ENCODE peak calls at places on chromosome X, in six cellular contexts. One of them, this sample, is unnamed.

GRCh38 chrX:17377047-17377692 is 2.2 kb downstream of the NHS start:
- DNase-seq in brain microvascular endothelial cell: no peak
- DNase-seq in H9: peak
- DNase-seq in suprapubic skin: no peak
- DNase-seq in RWPE2: peak
- DNase-seq in breast epithelium: peak
- DNase-seq in this sample: no peak

GRCh38 chrX:20545538-20545937 is 278.8 kb upstream of the RPS6KA3 start:
- DNase-seq in brain microvascular endothelial cell: peak
- DNase-seq in breast epithelium: no peak
- DNase-seq in suprapubic skin: no peak
- DNase-seq in H9: no peak
- DNase-seq in RWPE2: no peak
- DNase-seq in this sample: no peak

GRCh38 chrX:53711446-53711845 is 24.9 kb upstream of the HUWE1 start:
- DNase-seq in breast epithelium: no peak
- DNase-seq in brain microvascular endothelial cell: no peak
- DNase-seq in H9: no peak
- DNase-seq in suprapubic skin: no peak
- DNase-seq in RWPE2: no peak
- DNase-seq in this sample: no peak

GRCh38 chrX:132636080-132636479 is 147.2 kb upstream of the MBNL3 start:
- DNase-seq in RWPE2: no peak
- DNase-seq in breast epithelium: no peak
- DNase-seq in suprapubic skin: no peak
- DNase-seq in brain microvascular endothelial cell: no peak
- DNase-seq in H9: no peak
- DNase-seq in this sample: no peak

GRCh38 chrX:136629084-136629750 is 18.7 kb upstream of the CD40LG start:
- DNase-seq in H9: no peak
- DNase-seq in suprapubic skin: no peak
- DNase-seq in brain microvascular endothelial cell: no peak
- DNase-seq in breast epithelium: no peak
- DNase-seq in RWPE2: no peak
- DNase-seq in this sample: no peak

GRCh38 chrX:134453631-134454030 is 6.3 kb upstream of the HPRT1 start:
- DNase-seq in RWPE2: no peak
- DNase-seq in H9: no peak
- DNase-seq in breast epithelium: no peak
- DNase-seq in suprapubic skin: no peak
- DNase-seq in brain microvascular endothelial cell: no peak
- DNase-seq in this sample: no peak

GRCh38 chrX:3541336-3541735 is 172.1 kb downstream of the PRKX start:
- DNase-seq in breast epithelium: no peak
- DNase-seq in RWPE2: no peak
- DNase-seq in H9: no peak
- DNase-seq in suprapubic skin: no peak
- DNase-seq in brain microvascular endothelial cell: no peak
- DNase-seq in this sample: no peak

GRCh38 chrX:114905251-114905650 is 112.2 kb downstream of the IL13RA2 start:
- DNase-seq in suprapubic skin: no peak
- DNase-seq in breast epithelium: no peak
- DNase-seq in H9: no peak
- DNase-seq in RWPE2: no peak
- DNase-seq in brain microvascular endothelial cell: no peak
- DNase-seq in this sample: no peak

GRCh38 chrX:15769300-15769954 is 20.9 kb upstream of the ZRSR2 start:
- DNase-seq in breast epithelium: no peak
- DNase-seq in H9: peak
- DNase-seq in brain microvascular endothelial cell: no peak
- DNase-seq in suprapubic skin: no peak
- DNase-seq in RWPE2: no peak
- DNase-seq in this sample: no peak

GRCh38 chrX:10579018-10579752 is 41.2 kb downstream of the MID1 start:
- DNase-seq in H9: no peak
- DNase-seq in brain microvascular endothelial cell: peak
- DNase-seq in RWPE2: no peak
- DNase-seq in breast epithelium: no peak
- DNase-seq in suprapubic skin: no peak
- DNase-seq in this sample: no peak

GRCh38 chrX:125405339-125405738 is 85.7 kb downstream of the TEX13C start:
- DNase-seq in H9: no peak
- DNase-seq in breast epithelium: no peak
- DNase-seq in RWPE2: no peak
- DNase-seq in brain microvascular endothelial cell: no peak
- DNase-seq in suprapubic skin: no peak
- DNase-seq in this sample: no peak
- H3K27ac ChIP-seq in H9: no peak
- H3K27ac ChIP-seq in breast epithelium: no peak
- H3K27ac ChIP-seq in RWPE2: no peak
- H3K27ac ChIP-seq in brain microvascular endothelial cell: no peak
- H3K27ac ChIP-seq in suprapubic skin: no peak
- H3K27ac ChIP-seq in this sample: no peak

DNA sequence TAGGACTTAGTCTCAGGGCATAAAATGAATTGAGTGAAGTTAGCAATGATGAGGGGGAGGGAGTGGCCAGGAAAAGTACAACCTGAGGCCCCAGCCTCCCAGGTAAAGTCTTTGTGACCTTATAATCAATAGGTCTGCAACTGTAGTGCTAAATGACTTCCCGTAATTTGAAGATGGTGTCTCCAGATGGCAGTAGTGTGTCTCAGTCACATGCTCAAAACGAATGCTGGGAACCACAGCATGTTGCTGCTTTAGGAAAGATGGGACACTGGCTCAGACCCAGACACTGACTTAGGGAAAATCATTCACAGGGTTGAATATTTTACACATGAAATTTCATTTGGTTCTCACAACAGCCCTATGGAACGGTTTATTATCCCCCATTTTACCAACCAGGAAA is 10.3 kb downstream of the SRPX2 start:
- DNase-seq in RWPE2: no peak
- DNase-seq in brain microvascular endothelial cell: no peak
- DNase-seq in breast epithelium: no peak
- DNase-seq in suprapubic skin: no peak
- DNase-seq in H9: peak
- DNase-seq in this sample: no peak
- TF ChIP-seq CTCF in RWPE2: peak
- TF ChIP-seq CTCF in brain microvascular endothelial cell: peak
- TF ChIP-seq CTCF in breast epithelium: no peak
- TF ChIP-seq CTCF in suprapubic skin: no peak
- TF ChIP-seq CTCF in H9: peak
- TF ChIP-seq CTCF in this sample: no peak

GRCh38 chrX:45622538-45622937 is 421.9 kb upstream of the DIPK2B start:
- DNase-seq in brain microvascular endothelial cell: no peak
- DNase-seq in suprapubic skin: no peak
- DNase-seq in RWPE2: no peak
- DNase-seq in H9: no peak
- DNase-seq in breast epithelium: no peak
- DNase-seq in this sample: no peak
- H3K27ac ChIP-seq in brain microvascular endothelial cell: peak
- H3K27ac ChIP-seq in suprapubic skin: peak
- H3K27ac ChIP-seq in RWPE2: peak
- H3K27ac ChIP-seq in H9: no peak
- H3K27ac ChIP-seq in breast epithelium: peak
- H3K27ac ChIP-seq in this sample: no peak

GRCh38 chrX:41335590-41336331 is 1.8 kb downstream of the DDX3X start:
- DNase-seq in H9: no peak
- DNase-seq in suprapubic skin: no peak
- DNase-seq in RWPE2: no peak
- DNase-seq in breast epithelium: no peak
- DNase-seq in brain microvascular endothelial cell: peak
- DNase-seq in this sample: no peak

GRCh38 chrX:41334866-41335589 is 1.1 kb downstream of the DDX3X start:
- DNase-seq in suprapubic skin: peak
- DNase-seq in RWPE2: no peak
- DNase-seq in H9: peak
- DNase-seq in breast epithelium: peak
- DNase-seq in brain microvascular endothelial cell: peak
- DNase-seq in this sample: peak

GRCh38 chrX:41332988-41333743 is 796 bp upstream of the DDX3X start:
- DNase-seq in brain microvascular endothelial cell: peak
- DNase-seq in suprapubic skin: peak
- DNase-seq in breast epithelium: peak
- DNase-seq in RWPE2: peak
- DNase-seq in H9: peak
- DNase-seq in this sample: peak

GRCh38 chrX:41333744-41333993 is 293 bp upstream of the DDX3X start:
- DNase-seq in H9: no peak
- DNase-seq in brain microvascular endothelial cell: peak
- DNase-seq in RWPE2: peak
- DNase-seq in breast epithelium: no peak
- DNase-seq in suprapubic skin: peak
- DNase-seq in this sample: no peak

GRCh38 chrX:41333994-41334865 is at the start of gene DDX3X:
- DNase-seq in breast epithelium: peak
- DNase-seq in suprapubic skin: peak
- DNase-seq in H9: peak
- DNase-seq in brain microvascular endothelial cell: peak
- DNase-seq in RWPE2: peak
- DNase-seq in this sample: peak
- TF ChIP-seq CTCF in breast epithelium: peak
- TF ChIP-seq CTCF in suprapubic skin: no peak
- TF ChIP-seq CTCF in H9: no peak
- TF ChIP-seq CTCF in brain microvascular endothelial cell: peak
- TF ChIP-seq CTCF in RWPE2: no peak
- TF ChIP-seq CTCF in this sample: peak

GRCh38 chrX:29662759-29663503 is 552.4 kb upstream of the MAGEB2 start:
- DNase-seq in H9: no peak
- DNase-seq in suprapubic skin: no peak
- DNase-seq in brain microvascular endothelial cell: peak
- DNase-seq in RWPE2: peak
- DNase-seq in breast epithelium: no peak
- DNase-seq in this sample: no peak
- H3K27ac ChIP-seq in H9: no peak
- H3K27ac ChIP-seq in suprapubic skin: no peak
- H3K27ac ChIP-seq in brain microvascular endothelial cell: peak
- H3K27ac ChIP-seq in RWPE2: peak
- H3K27ac ChIP-seq in breast epithelium: no peak
- H3K27ac ChIP-seq in this sample: no peak

GRCh38 chrX:46407036-46407752 is 138.0 kb downstream of the ZNF674 start:
- DNase-seq in breast epithelium: no peak
- DNase-seq in brain microvascular endothelial cell: no peak
- DNase-seq in RWPE2: no peak
- DNase-seq in suprapubic skin: no peak
- DNase-seq in H9: no peak
- DNase-seq in this sample: no peak
- TF ChIP-seq CTCF in breast epithelium: no peak
- TF ChIP-seq CTCF in brain microvascular endothelial cell: no peak
- TF ChIP-seq CTCF in RWPE2: no peak
- TF ChIP-seq CTCF in suprapubic skin: no peak
- TF ChIP-seq CTCF in H9: no peak
- TF ChIP-seq CTCF in this sample: no peak

GRCh38 chrX:153948847-153949819 is 4.7 kb upstream of the RENBP start:
- DNase-seq in H9: no peak
- DNase-seq in brain microvascular endothelial cell: no peak
- DNase-seq in RWPE2: no peak
- DNase-seq in suprapubic skin: no peak
- DNase-seq in breast epithelium: no peak
- DNase-seq in this sample: no peak
- H3K27ac ChIP-seq in H9: no peak
- H3K27ac ChIP-seq in brain microvascular endothelial cell: no peak
- H3K27ac ChIP-seq in RWPE2: no peak
- H3K27ac ChIP-seq in suprapubic skin: no peak
- H3K27ac ChIP-seq in breast epithelium: no peak
- H3K27ac ChIP-seq in this sample: no peak

GRCh38 chrX:24148118-24148517 is 1.4 kb upstream of the ZFX start:
- DNase-seq in H9: no peak
- DNase-seq in suprapubic skin: no peak
- DNase-seq in RWPE2: no peak
- DNase-seq in breast epithelium: no peak
- DNase-seq in brain microvascular endothelial cell: no peak
- DNase-seq in this sample: no peak

GRCh38 chrX:24151513-24151912 is 2.0 kb downstream of the ZFX start:
- DNase-seq in RWPE2: no peak
- DNase-seq in H9: no peak
- DNase-seq in suprapubic skin: no peak
- DNase-seq in brain microvascular endothelial cell: no peak
- DNase-seq in breast epithelium: no peak
- DNase-seq in this sample: no peak

GRCh38 chrX:24148535-24149345 is 789 bp upstream of the ZFX start:
- DNase-seq in RWPE2: no peak
- DNase-seq in breast epithelium: peak
- DNase-seq in brain microvascular endothelial cell: no peak
- DNase-seq in suprapubic skin: peak
- DNase-seq in H9: no peak
- DNase-seq in this sample: no peak

GRCh38 chrX:24149346-24150050 is at the start of gene ZFX:
- DNase-seq in RWPE2: peak
- DNase-seq in breast epithelium: peak
- DNase-seq in H9: peak
- DNase-seq in suprapubic skin: peak
- DNase-seq in brain microvascular endothelial cell: peak
- DNase-seq in this sample: peak

GRCh38 chrX:24150051-24150790 is 692 bp downstream of the ZFX start:
- DNase-seq in breast epithelium: peak
- DNase-seq in H9: peak
- DNase-seq in suprapubic skin: peak
- DNase-seq in RWPE2: peak
- DNase-seq in brain microvascular endothelial cell: peak
- DNase-seq in this sample: peak
- TF ChIP-seq CTCF in breast epithelium: peak
- TF ChIP-seq CTCF in H9: peak
- TF ChIP-seq CTCF in suprapubic skin: peak
- TF ChIP-seq CTCF in RWPE2: peak
- TF ChIP-seq CTCF in brain microvascular endothelial cell: peak
- TF ChIP-seq CTCF in this sample: peak